ENCODE peak calls at places on chromosomes 11 and 22, in seven cellular contexts. L is stomach, P is endodermal cell, H is GM23338, X is tibial artery, N is right atrium auricular region, A is A549. T is an unnamed sample.

GRCh38 chr11:64804346-64805210 is 1.6 kb upstream of the MAP4K2 start:
- DNase-seq in L (no peak), P (peak), H (peak), X (no peak), N (no peak), A (peak), T (no peak)

GRCh38 chr22:37222440-37222971 is 10.2 kb upstream of the SSTR3 start:
- DNase-seq in L (no peak), P (no peak), H (no peak), X (no peak), N (no peak), A (no peak), T (peak)

GRCh38 chr11:3605279-3605662 is 36.5 kb downstream of the ART5 start:
- DNase-seq in L (no peak), P (no peak), H (no peak), X (no peak), N (no peak), A (no peak), T (no peak)

GRCh38 chr22:45335021-45335818 is 25.5 kb downstream of the FAM118A start:
- DNase-seq in L (no peak), P (peak), H (peak), X (no peak), N (peak), A (no peak), T (no peak)

GRCh38 chr11:45994421-45995341 is 72.2 kb downstream of the LARGE2 start:
- DNase-seq in L (no peak), P (peak), H (peak), X (no peak), N (no peak), A (no peak), T (no peak)

GRCh38 chr11:93542753-93543246 is 391 bp downstream of the SMCO4 start:
- DNase-seq in L (peak), P (no peak), H (no peak), X (peak), N (no peak), A (no peak), T (peak)

GRCh38 chr11:119206512-119207299 is 567 bp downstream of the CBL start:
- DNase-seq in L (no peak), P (no peak), H (peak), X (no peak), N (no peak), A (no peak), T (peak)

GRCh38 chr11:46489668-46490560 is 98.3 kb upstream of the CHRM4 start:
- DNase-seq in L (no peak), P (peak), H (peak), X (no peak), N (no peak), A (peak), T (no peak)

GRCh38 chr11:44837650-44838049 is 110.9 kb downstream of the TSPAN18 start:
- DNase-seq in L (no peak), P (no peak), H (no peak), X (no peak), N (no peak), A (no peak), T (no peak)

DNA sequence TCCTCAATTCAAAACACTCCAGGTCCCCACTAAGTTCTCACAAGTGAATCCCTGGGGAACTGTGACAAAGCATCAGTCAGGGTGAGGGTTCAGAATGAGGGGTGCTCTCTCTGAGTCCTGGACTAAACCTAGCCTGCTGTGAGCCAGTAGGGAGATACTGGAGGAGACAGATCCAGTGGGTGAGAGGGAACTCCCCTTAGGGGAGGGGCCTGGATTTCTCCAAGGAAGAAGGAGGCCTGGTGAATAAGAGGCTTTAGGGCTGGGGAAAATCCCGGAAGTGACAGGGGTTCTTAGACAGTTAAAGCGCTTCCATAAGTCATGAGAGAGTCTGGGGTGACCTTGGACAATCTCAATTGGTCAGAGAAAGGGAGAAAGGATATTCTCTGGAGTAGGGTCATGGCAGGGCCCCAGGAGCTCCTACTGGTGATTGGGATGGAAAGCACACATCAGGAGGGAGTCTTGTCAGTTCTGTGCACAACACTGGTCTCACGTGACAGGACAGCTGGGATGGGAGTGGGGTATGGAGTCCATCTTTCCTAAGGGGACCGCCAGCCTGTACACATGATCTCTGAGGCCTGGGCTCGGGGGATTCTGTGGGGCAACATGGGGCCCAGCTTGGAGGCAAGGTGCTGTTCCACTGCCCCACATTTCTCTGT is 1.5 kb downstream of the TBC1D10A start:
- DNase-seq in L (peak), P (peak), H (peak), X (peak), N (peak), A (peak), T (no peak)
- H3K4me3 ChIP-seq in L (peak), P (peak), H (no peak), X (peak), N (peak), A (peak), T (peak)

GRCh38 chr11:84549221-84549620 is 1077.9 kb downstream of the DLG2 start:
- DNase-seq in L (no peak), P (no peak), H (no peak), X (no peak), N (no peak), A (no peak), T (no peak)
- H3K4me3 ChIP-seq in L (no peak), P (no peak), H (no peak), X (no peak), N (no peak), A (no peak), T (no peak)

GRCh38 chr22:50620861-50621490 is 7.0 kb downstream of the ARSA start:
- DNase-seq in L (no peak), P (no peak), H (no peak), X (peak), N (no peak), A (no peak), T (no peak)
- H3K4me3 ChIP-seq in L (peak), P (peak), H (peak), X (no peak), N (peak), A (peak), T (no peak)

GRCh38 chr22:39435616-39436015 is 21.2 kb upstream of the MGAT3 start:
- DNase-seq in L (no peak), P (no peak), H (no peak), X (no peak), N (no peak), A (no peak), T (no peak)

GRCh38 chr22:39433476-39434242 is 23.2 kb upstream of the MGAT3 start:
- DNase-seq in L (no peak), P (no peak), H (no peak), X (no peak), N (no peak), A (no peak), T (no peak)

GRCh38 chr22:39434243-39434653 is 22.6 kb upstream of the MGAT3 start:
- DNase-seq in L (no peak), P (no peak), H (no peak), X (no peak), N (peak), A (no peak), T (peak)

GRCh38 chr22:39432361-39432811 is 24.4 kb upstream of the MGAT3 start:
- DNase-seq in L (no peak), P (no peak), H (no peak), X (no peak), N (no peak), A (no peak), T (peak)

GRCh38 chr22:39434721-39435120 is 22.1 kb upstream of the MGAT3 start:
- DNase-seq in L (no peak), P (no peak), H (no peak), X (no peak), N (no peak), A (no peak), T (no peak)
- H3K4me3 ChIP-seq in L (no peak), P (no peak), H (no peak), X (no peak), N (no peak), A (no peak), T (no peak)